ENCODE peak calls at places on chromosomes 12 and 14, in five cellular contexts. One of them, this sample, is unnamed.

GRCh38 chr12:44875417-44875953 is 630 bp downstream of the NELL2 start:
- DNase-seq in tibial artery: no peak
- DNase-seq in SJCRH30: no peak
- DNase-seq in aorta: peak
- DNase-seq in stomach: no peak
- DNase-seq in this sample: peak

GRCh38 chr12:27333311-27334009 is 824 bp downstream of the BMAL2 start:
- DNase-seq in stomach: peak
- DNase-seq in tibial artery: peak
- DNase-seq in aorta: peak
- DNase-seq in SJCRH30: peak
- DNase-seq in this sample: peak

GRCh38 chr12:64181504-64182291 is 40.4 kb downstream of the KICS2 start:
- DNase-seq in stomach: peak
- DNase-seq in aorta: peak
- DNase-seq in SJCRH30: peak
- DNase-seq in tibial artery: peak
- DNase-seq in this sample: no peak

GRCh38 chr12:104336115-104336514 is 32.6 kb downstream of the EID3 start:
- DNase-seq in stomach: no peak
- DNase-seq in tibial artery: no peak
- DNase-seq in aorta: no peak
- DNase-seq in SJCRH30: no peak
- DNase-seq in this sample: no peak

GRCh38 chr14:88961214-88961613 is 136.8 kb downstream of the TTC8 start:
- DNase-seq in aorta: no peak
- DNase-seq in stomach: no peak
- DNase-seq in tibial artery: no peak
- DNase-seq in SJCRH30: no peak
- DNase-seq in this sample: peak

GRCh38 chr12:52148541-52149181 is 43.2 kb downstream of the KRT80 start:
- DNase-seq in tibial artery: no peak
- DNase-seq in stomach: peak
- DNase-seq in aorta: no peak
- DNase-seq in SJCRH30: no peak
- DNase-seq in this sample: peak

GRCh38 chr12:53290661-53291060 is 4.7 kb upstream of the PFDN5 start:
- DNase-seq in SJCRH30: no peak
- DNase-seq in stomach: no peak
- DNase-seq in tibial artery: no peak
- DNase-seq in aorta: no peak
- DNase-seq in this sample: no peak

GRCh38 chr14:53192023-53192422 is 38.9 kb upstream of the DDHD1 start:
- DNase-seq in SJCRH30: no peak
- DNase-seq in aorta: no peak
- DNase-seq in stomach: no peak
- DNase-seq in tibial artery: no peak
- DNase-seq in this sample: no peak

GRCh38 chr12:121159467-121160307 is 27.0 kb downstream of the P2RX7 start:
- DNase-seq in tibial artery: no peak
- DNase-seq in aorta: no peak
- DNase-seq in stomach: no peak
- DNase-seq in SJCRH30: peak
- DNase-seq in this sample: no peak

GRCh38 chr14:101595887-101596721 is 34.8 kb downstream of the DIO3 start:
- DNase-seq in aorta: no peak
- DNase-seq in stomach: peak
- DNase-seq in SJCRH30: no peak
- DNase-seq in tibial artery: no peak
- DNase-seq in this sample: no peak

GRCh38 chr12:107319536-107320030 is 226.2 kb upstream of the CRY1 start:
- DNase-seq in tibial artery: no peak
- DNase-seq in aorta: no peak
- DNase-seq in stomach: no peak
- DNase-seq in SJCRH30: no peak
- DNase-seq in this sample: no peak

GRCh38 chr12:57603323-57603722 is 1.3 kb upstream of the DTX3 start:
- DNase-seq in aorta: no peak
- DNase-seq in stomach: no peak
- DNase-seq in tibial artery: no peak
- DNase-seq in SJCRH30: no peak
- DNase-seq in this sample: no peak

GRCh38 chr12:63420206-63420644 is 248.1 kb downstream of the DPY19L2 start:
- DNase-seq in aorta: no peak
- DNase-seq in tibial artery: no peak
- DNase-seq in stomach: peak
- DNase-seq in SJCRH30: peak
- DNase-seq in this sample: no peak

GRCh38 chr14:55926007-55926406 is 192.2 kb upstream of the PELI2 start:
- DNase-seq in aorta: no peak
- DNase-seq in tibial artery: no peak
- DNase-seq in SJCRH30: no peak
- DNase-seq in stomach: peak
- DNase-seq in this sample: peak

GRCh38 chr14:76516884-76517283 is 140.9 kb downstream of the ESRRB start:
- DNase-seq in tibial artery: no peak
- DNase-seq in aorta: no peak
- DNase-seq in SJCRH30: no peak
- DNase-seq in stomach: no peak
- DNase-seq in this sample: no peak

GRCh38 chr12:3309805-3310204 is 181.2 kb upstream of the PRMT8 start:
- DNase-seq in aorta: no peak
- DNase-seq in SJCRH30: no peak
- DNase-seq in tibial artery: no peak
- DNase-seq in stomach: no peak
- DNase-seq in this sample: no peak

GRCh38 chr14:76867536-76868452 is 41.6 kb downstream of the LRRC74A start:
- DNase-seq in aorta: peak
- DNase-seq in stomach: peak
- DNase-seq in SJCRH30: peak
- DNase-seq in tibial artery: no peak
- DNase-seq in this sample: no peak

GRCh38 chr12:7731499-7731898 is 15.7 kb downstream of the CLEC4C start:
- DNase-seq in tibial artery: no peak
- DNase-seq in aorta: no peak
- DNase-seq in SJCRH30: no peak
- DNase-seq in stomach: no peak
- DNase-seq in this sample: no peak

GRCh38 chr12:124543052-124543590 is 24.3 kb downstream of the NCOR2 start:
- DNase-seq in tibial artery: no peak
- DNase-seq in stomach: no peak
- DNase-seq in aorta: no peak
- DNase-seq in SJCRH30: peak
- DNase-seq in this sample: no peak

This sample was measured in pancreas.